ENCODE peak calls at places on chromosome 12, in ten cellular contexts. L is thyroid gland, Z is transverse colon, H is tibial nerve, N is stomach, D is uterus, U is suprapubic skin, Y is H54, A is IMR-90, O is ovary. B is an unnamed sample.

GRCh38 chr12:95212576-95212975 is 4.7 kb downstream of the FGD6 start:
- DNase-seq in L (no peak), Z (no peak), H (no peak), N (no peak), D (no peak), U (no peak), Y (no peak), A (no peak), O (no peak), B (no peak)

GRCh38 chr12:75656650-75657049 is 145.2 kb upstream of the KRR1 start:
- DNase-seq in L (no peak), Z (no peak), H (no peak), N (no peak), D (no peak), U (no peak), Y (peak), A (peak), O (no peak), B (no peak)

GRCh38 chr12:78101181-78101876 is 270.6 kb downstream of the NAV3 start:
- DNase-seq in L (no peak), Z (no peak), H (no peak), N (no peak), D (no peak), U (no peak), Y (no peak), A (no peak), O (no peak), B (no peak)

GRCh38 chr12:75488553-75488952 is 8.0 kb downstream of the GLIPR1 start:
- DNase-seq in L (no peak), Z (no peak), H (no peak), N (no peak), D (no peak), U (no peak), Y (no peak), A (peak), O (no peak), B (no peak)

GRCh38 chr12:120813588-120814153 is 88.0 kb downstream of the ACADS start:
- DNase-seq in L (no peak), Z (no peak), H (no peak), N (no peak), D (no peak), U (no peak), Y (no peak), A (no peak), O (no peak), B (no peak)

GRCh38 chr12:100793182-100793581 is 1.4 kb upstream of the ANO4 start:
- DNase-seq in L (no peak), Z (no peak), H (no peak), N (no peak), D (no peak), U (no peak), Y (no peak), A (peak), O (peak), B (no peak)

GRCh38 chr12:70248916-70249315 is 5.7 kb downstream of the CNOT2 start:
- DNase-seq in L (no peak), Z (no peak), H (no peak), N (no peak), D (no peak), U (no peak), Y (no peak), A (no peak), O (no peak), B (no peak)

GRCh38 chr12:27602516-27602915 is 78.5 kb downstream of the PPFIBP1 start:
- DNase-seq in L (no peak), Z (no peak), H (no peak), N (no peak), D (no peak), U (no peak), Y (no peak), A (peak), O (no peak), B (no peak)

GRCh38 chr12:117567644-117568043 is 206.2 kb upstream of the NOS1 start:
- DNase-seq in L (peak), Z (no peak), H (no peak), N (no peak), D (no peak), U (no peak), Y (no peak), A (no peak), O (no peak), B (no peak)

GRCh38 chr12:84767079-84767478 is 145.5 kb downstream of the SLC6A15 start:
- DNase-seq in L (no peak), Z (no peak), H (no peak), N (no peak), D (no peak), U (no peak), Y (no peak), A (no peak), O (no peak), B (no peak)

GRCh38 chr12:53862206-53862605 is 76.4 kb upstream of the HOXC13 start:
- DNase-seq in L (no peak), Z (no peak), H (no peak), N (no peak), D (no peak), U (no peak), Y (no peak), A (no peak), O (no peak), B (no peak)

GRCh38 chr12:50642035-50642451 is 121.9 kb upstream of the ATF1 start:
- DNase-seq in L (no peak), Z (no peak), H (no peak), N (no peak), D (no peak), U (no peak), Y (no peak), A (peak), O (no peak), B (no peak)

GRCh38 chr12:32303171-32303570 is 96.2 kb upstream of the FGD4 start:
- DNase-seq in L (no peak), Z (no peak), H (no peak), N (no peak), D (no peak), U (no peak), Y (no peak), A (peak), O (no peak), B (no peak)

GRCh38 chr12:48388938-48389337 is 38.2 kb upstream of the ZNF641 start:
- DNase-seq in L (no peak), Z (no peak), H (no peak), N (no peak), D (no peak), U (no peak), Y (no peak), A (peak), O (no peak), B (no peak)

GRCh38 chr12:124754949-124755800 is 108.5 kb downstream of the SCARB1 start:
- DNase-seq in L (peak), Z (peak), H (peak), N (peak), D (peak), U (peak), Y (no peak), A (peak), O (peak), B (peak)

GRCh38 chr12:69789351-69789750 is 35.7 kb upstream of the MYRFL start:
- DNase-seq in L (no peak), Z (no peak), H (no peak), N (no peak), D (no peak), U (no peak), Y (no peak), A (no peak), O (no peak), B (no peak)

GRCh38 chr12:44835641-44836379 is 40.3 kb downstream of the NELL2 start:
- DNase-seq in L (no peak), Z (no peak), H (no peak), N (no peak), D (no peak), U (no peak), Y (no peak), A (no peak), O (no peak), B (no peak)

GRCh38 chr12:110704750-110705149 is 15.8 kb upstream of the HVCN1 start:
- DNase-seq in L (no peak), Z (peak), H (no peak), N (peak), D (no peak), U (no peak), Y (no peak), A (no peak), O (no peak), B (no peak)

GRCh38 chr12:14394317-14395058 is 29.0 kb downstream of the ATF7IP start:
- DNase-seq in L (peak), Z (no peak), H (no peak), N (peak), D (no peak), U (no peak), Y (no peak), A (peak), O (no peak), B (no peak)

GRCh38 chr12:124620606-124621295 is 53.3 kb upstream of the NCOR2 start:
- DNase-seq in L (no peak), Z (no peak), H (no peak), N (no peak), D (no peak), U (no peak), Y (no peak), A (peak), O (no peak), B (no peak)

GRCh38 chr12:85872497-85873091 is 1.5 kb upstream of the NTS start:
- DNase-seq in L (no peak), Z (no peak), H (no peak), N (no peak), D (no peak), U (no peak), Y (no peak), A (peak), O (no peak), B (no peak)

GRCh38 chr12:123126294-123127144 is 24.4 kb downstream of the PITPNM2 start:
- DNase-seq in L (no peak), Z (no peak), H (peak), N (peak), D (peak), U (no peak), Y (peak), A (peak), O (peak), B (peak)

GRCh38 chr12:120055231-120055630 is 61.3 kb downstream of the RAB35 start:
- DNase-seq in L (no peak), Z (no peak), H (no peak), N (no peak), D (no peak), U (no peak), Y (no peak), A (no peak), O (no peak), B (no peak)

GRCh38 chr12:29039013-29039412 is 110.1 kb upstream of the FAR2 start:
- DNase-seq in L (no peak), Z (no peak), H (no peak), N (no peak), D (no peak), U (no peak), Y (no peak), A (peak), O (no peak), B (no peak)

GRCh38 chr12:98449601-98450000 is 65.8 kb upstream of the TMPO start:
- DNase-seq in L (no peak), Z (no peak), H (no peak), N (no peak), D (no peak), U (no peak), Y (no peak), A (no peak), O (no peak), B (no peak)

GRCh38 chr12:123847019-123847418 is 84.9 kb downstream of the DNAH10 start:
- DNase-seq in L (no peak), Z (no peak), H (no peak), N (no peak), D (no peak), U (no peak), Y (no peak), A (no peak), O (no peak), B (no peak)

GRCh38 chr12:78209851-78210493 is 379.3 kb downstream of the NAV3 start:
- DNase-seq in L (no peak), Z (no peak), H (no peak), N (no peak), D (no peak), U (no peak), Y (no peak), A (peak), O (no peak), B (no peak)

GRCh38 chr12:117031843-117032592 is 67.2 kb downstream of the TESC start:
- DNase-seq in L (peak), Z (no peak), H (no peak), N (peak), D (peak), U (no peak), Y (no peak), A (no peak), O (no peak), B (no peak)

GRCh38 chr12:98127336-98127679 is 388.1 kb upstream of the TMPO start:
- DNase-seq in L (no peak), Z (no peak), H (no peak), N (no peak), D (no peak), U (no peak), Y (no peak), A (no peak), O (no peak), B (no peak)

GRCh38 chr12:128815779-128816642 is 7.7 kb downstream of the SLC15A4 start:
- DNase-seq in L (no peak), Z (no peak), H (no peak), N (no peak), D (no peak), U (no peak), Y (no peak), A (no peak), O (no peak), B (no peak)

GRCh38 chr12:128819293-128820144 is 4.2 kb downstream of the SLC15A4 start:
- DNase-seq in L (no peak), Z (no peak), H (no peak), N (peak), D (no peak), U (peak), Y (no peak), A (no peak), O (no peak), B (no peak)

GRCh38 chr12:128816643-128816920 is 7.2 kb downstream of the SLC15A4 start:
- DNase-seq in L (no peak), Z (no peak), H (no peak), N (no peak), D (no peak), U (peak), Y (no peak), A (no peak), O (no peak), B (no peak)

GRCh38 chr12:128818065-128819022 is 5.4 kb downstream of the SLC15A4 start:
- DNase-seq in L (no peak), Z (no peak), H (no peak), N (peak), D (no peak), U (peak), Y (peak), A (peak), O (no peak), B (no peak)

GRCh38 chr12:128817115-128818015 is 6.4 kb downstream of the SLC15A4 start:
- DNase-seq in L (peak), Z (peak), H (no peak), N (peak), D (peak), U (peak), Y (peak), A (peak), O (no peak), B (peak)
- TF ChIP-seq POLR2A in L (no peak), Z (no peak), H (no peak), N (no peak), D (no peak), U (no peak), Y (no peak), A (no peak), O (no peak), B (peak)

DNA sequence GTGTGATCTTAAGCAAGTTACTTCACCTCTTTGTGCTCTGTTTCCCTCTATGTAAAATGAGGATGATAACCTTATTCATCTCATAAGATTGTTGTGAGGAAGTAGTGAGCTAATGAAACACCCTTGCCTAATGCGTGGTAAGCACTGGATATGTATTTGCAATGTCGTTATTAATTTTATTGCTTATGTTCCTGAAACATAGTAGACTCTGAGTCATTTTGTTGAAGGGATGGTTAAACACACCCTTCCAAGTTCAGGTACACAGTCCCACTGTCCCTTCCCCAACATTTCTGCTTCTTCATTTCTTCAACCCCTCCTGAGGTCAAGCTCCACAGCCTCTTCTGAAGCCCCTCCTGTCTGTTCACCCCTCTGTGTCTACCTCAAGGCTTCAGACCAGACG is 40.2 kb upstream of the FAM222A start:
- DNase-seq in L (no peak), Z (no peak), H (no peak), N (no peak), D (no peak), U (no peak), Y (no peak), A (no peak), O (no peak), B (no peak)
- TF ChIP-seq POLR2A in L (no peak), Z (no peak), H (no peak), N (no peak), D (no peak), U (no peak), Y (no peak), A (no peak), O (no peak), B (no peak)

GRCh38 chr12:108884116-108885012 is 4.5 kb downstream of the DAO start:
- DNase-seq in L (peak), Z (peak), H (no peak), N (peak), D (no peak), U (peak), Y (peak), A (no peak), O (no peak), B (no peak)
- TF ChIP-seq POLR2A in L (no peak), Z (no peak), H (no peak), N (no peak), D (no peak), U (no peak), Y (no peak), A (no peak), O (no peak), B (no peak)

GRCh38 chr12:106455100-106455499 is 97.6 kb downstream of the POLR3B start:
- DNase-seq in L (no peak), Z (no peak), H (no peak), N (no peak), D (no peak), U (no peak), Y (no peak), A (no peak), O (no peak), B (no peak)

GRCh38 chr12:106461730-106462129 is 104.2 kb downstream of the POLR3B start:
- DNase-seq in L (no peak), Z (no peak), H (no peak), N (no peak), D (no peak), U (no peak), Y (no peak), A (no peak), O (no peak), B (no peak)

GRCh38 chr12:106459124-106459523 is 101.6 kb downstream of the POLR3B start:
- DNase-seq in L (no peak), Z (no peak), H (no peak), N (no peak), D (no peak), U (no peak), Y (no peak), A (no peak), O (no peak), B (no peak)

GRCh38 chr12:106459534-106459933 is 102.0 kb downstream of the POLR3B start:
- DNase-seq in L (no peak), Z (no peak), H (no peak), N (no peak), D (no peak), U (no peak), Y (no peak), A (no peak), O (no peak), B (no peak)
- TF ChIP-seq POLR2A in L (no peak), Z (no peak), H (no peak), N (no peak), D (no peak), U (no peak), Y (no peak), A (no peak), O (no peak), B (no peak)

GRCh38 chr12:7108042-7108927 is 729 bp downstream of the C1RL start:
- DNase-seq in L (peak), Z (peak), H (peak), N (peak), D (peak), U (peak), Y (peak), A (peak), O (peak), B (peak)
- TF ChIP-seq POLR2A in L (peak), Z (peak), H (peak), N (no peak), D (peak), U (no peak), Y (peak), A (peak), O (peak), B (peak)

DNA sequence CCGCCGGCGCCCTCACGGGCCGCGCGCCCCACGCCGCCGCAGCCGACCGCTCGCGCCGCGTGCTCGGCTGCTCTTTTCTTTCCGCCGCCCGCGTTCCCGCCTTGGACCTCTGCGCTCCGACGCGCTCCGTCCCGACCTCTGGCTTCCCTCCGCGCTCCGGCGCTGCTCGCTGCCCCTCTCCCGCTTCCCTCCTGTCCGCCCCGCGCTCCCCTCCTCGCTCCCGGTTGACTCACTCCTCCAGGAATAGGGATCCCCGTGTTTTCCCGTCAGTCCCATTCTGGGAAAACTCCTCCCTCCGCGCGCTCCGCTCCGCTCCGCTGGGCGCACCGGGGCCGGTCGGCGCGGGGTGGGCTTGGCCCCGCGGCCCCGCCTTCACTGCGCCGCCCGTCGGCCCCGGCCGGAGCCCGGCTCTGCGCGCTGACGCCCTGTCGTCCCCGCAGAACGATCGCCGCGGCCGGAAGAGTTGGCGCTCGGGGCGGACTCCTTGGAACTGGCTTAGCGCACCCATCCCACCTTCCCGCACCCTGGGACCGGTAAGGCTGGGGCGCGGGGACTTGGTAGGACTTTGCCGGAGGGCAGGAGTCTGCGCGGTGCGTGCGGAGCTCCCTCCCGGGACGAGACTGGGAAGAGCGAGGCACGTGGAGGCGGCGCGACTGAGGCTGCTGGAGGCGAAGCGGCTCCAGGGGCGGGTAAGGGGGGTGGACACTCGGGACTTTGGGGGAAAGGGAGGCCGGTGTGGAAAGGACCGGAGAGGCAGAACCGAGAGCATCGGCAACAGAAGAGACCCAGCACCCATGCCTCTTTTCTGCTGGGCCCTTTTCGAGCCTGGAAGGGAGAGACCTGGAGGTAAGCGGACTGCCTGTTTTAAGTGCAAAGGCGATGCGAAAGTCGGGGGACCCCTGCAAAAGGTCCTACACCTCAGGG is 573 bp downstream of the TEAD4 start:
- DNase-seq in L (peak), Z (peak), H (no peak), N (peak), D (peak), U (peak), Y (peak), A (peak), O (peak), B (peak)
- TF ChIP-seq POLR2A in L (peak), Z (no peak), H (no peak), N (no peak), D (no peak), U (no peak), Y (peak), A (peak), O (peak), B (peak)